ENCODE peak calls at places on chromosomes 13 and 19, in five cellular contexts. K, F, E, I and W are unnamed samples.

GRCh38 chr19:32858559-32858958 is 11.0 kb downstream of the SLC7A9 start:
- ATAC-seq in K (no peak), F (no peak), E (no peak), I (no peak), W (no peak)

GRCh38 chr19:1130801-1131717 is 27.3 kb downstream of the GPX4 start:
- ATAC-seq in K (peak; percentile 3), F (no peak), E (no peak), I (peak; percentile 5), W (peak; percentile 3)

GRCh38 chr19:57099199-57099661 is 20.6 kb upstream of the USP29 start:
- ATAC-seq in K (peak; percentile 56), F (peak; percentile 84), E (peak; percentile 32), I (no peak), W (peak; percentile 46)

GRCh38 chr13:113090415-113090770 is 15.2 kb upstream of the F7 start:
- ATAC-seq in K (no peak), F (no peak), E (no peak), I (no peak), W (no peak)

GRCh38 chr13:68523838-68524424 is 1293.8 kb upstream of the PCDH9 start:
- ATAC-seq in K (no peak), F (no peak), E (no peak), I (no peak), W (no peak)

GRCh38 chr13:84973661-84974060 is 825.6 kb downstream of the SLITRK6 start:
- ATAC-seq in K (no peak), F (no peak), E (no peak), I (no peak), W (no peak)

GRCh38 chr13:36344886-36345437 is 1.2 kb downstream of the SPART start:
- ATAC-seq in K (no peak), F (no peak), E (no peak), I (no peak), W (no peak)

GRCh38 chr19:3710265-3710812 is 2.2 kb downstream of the TJP3 start:
- ATAC-seq in K (no peak), F (peak; percentile 72), E (peak; percentile 83), I (no peak), W (peak; percentile 71)

GRCh38 chr13:49746111-49746510 is 46.4 kb downstream of the KPNA3 start:
- ATAC-seq in K (no peak), F (peak; percentile 53), E (no peak), I (no peak), W (no peak)

GRCh38 chr19:41935781-41936415 is 7.6 kb upstream of the ERFL start:
- ATAC-seq in K (no peak), F (no peak), E (no peak), I (no peak), W (no peak)

GRCh38 chr13:89565711-89566110 is 1781.8 kb upstream of the MIR17HG start:
- ATAC-seq in K (no peak), F (no peak), E (no peak), I (no peak), W (no peak)

GRCh38 chr19:54682306-54682705 is 19.5 kb downstream of the LILRB4 start:
- ATAC-seq in K (no peak), F (no peak), E (no peak), I (no peak), W (no peak)

GRCh38 chr19:14248578-14249011 is 42.6 kb upstream of the ADGRL1 start:
- ATAC-seq in K (peak; percentile 73), F (peak; percentile 81), E (peak; percentile 63), I (peak; percentile 53), W (peak; percentile 63)

GRCh38 chr13:65454403-65454802 is 1775.7 kb downstream of the PCDH9 start:
- ATAC-seq in K (no peak), F (no peak), E (no peak), I (no peak), W (no peak)

GRCh38 chr19:15200575-15201364 is at the start of gene NOTCH3:
- ATAC-seq in K (no peak), F (peak; percentile 12), E (no peak), I (no peak), W (no peak)

GRCh38 chr19:44894946-44895345 is 3.9 kb downstream of the TOMM40 start:
- ATAC-seq in K (no peak), F (no peak), E (no peak), I (no peak), W (no peak)

GRCh38 chr13:62251734-62252133 is 836.1 kb upstream of the PCDH20 start:
- ATAC-seq in K (no peak), F (no peak), E (no peak), I (no peak), W (no peak)